ENCODE peak calls at places on chromosomes 11 and 22, in ten cellular contexts. A is kidney epithelial cell; Q is stimulated activated CD8-positive, alpha-beta memory T cell treated with anti-CD3 and anti-CD28 coated beads, Interleukin-2, amount 100 ng/mL, for 1 hour; H is Jurkat, Clone E6-1; Y is activated CD4-positive, alpha-beta T cell treated with anti-CD3 and anti-CD28 coated beads for 48 hours; R is NCI-H1436 treated with DMSO at 0.1 percent for 48 hours; F is SK-MEL-5; B is CD4-positive, alpha-beta memory T cell; E is GM23248; O is right lobe of liver. L is an unnamed sample.

GRCh38 chr11:122758974-122759373 is 79.3 kb upstream of the CRTAM start:
- DNase-seq in H (peak), Q (no peak), O (no peak), A (no peak), Y (peak), R (no peak), F (no peak), B (no peak), E (peak), L (no peak)

GRCh38 chr11:35126879-35127576 is 11.9 kb upstream of the CD44 start:
- DNase-seq in E (no peak), A (no peak), Y (no peak), R (no peak), F (no peak), Q (no peak), H (no peak), O (no peak), B (no peak), L (no peak)

GRCh38 chr22:49588739-49589138 is 238.9 kb downstream of the BRD1 start:
- DNase-seq in A (no peak), Q (no peak), B (no peak), E (no peak), F (no peak), R (no peak), Y (no peak), O (peak), H (no peak), L (no peak)

GRCh38 chr11:32231909-32232493 is 141.1 kb downstream of the RCN1 start:
- DNase-seq in Y (peak), F (peak), H (peak), O (no peak), E (peak), B (no peak), A (no peak), R (no peak), Q (no peak), L (no peak)

GRCh38 chr22:47055921-47056320 is 293.5 kb downstream of the TBC1D22A start:
- DNase-seq in F (no peak), B (no peak), R (no peak), O (no peak), E (no peak), Y (no peak), Q (no peak), H (no peak), A (no peak), L (no peak)

GRCh38 chr11:37988031-37988430 is 1390.0 kb upstream of the RAG2 start:
- DNase-seq in B (no peak), R (no peak), H (no peak), Y (no peak), E (no peak), A (no peak), F (peak), Q (no peak), O (no peak), L (no peak)

GRCh38 chr11:875203-875602 is 32.6 kb downstream of the TSPAN4 start:
- DNase-seq in B (no peak), Y (no peak), A (no peak), O (no peak), E (no peak), F (no peak), Q (no peak), R (no peak), H (no peak), L (no peak)

GRCh38 chr11:78138694-78139421 is 568 bp downstream of the ALG8 start:
- DNase-seq in B (no peak), H (peak), O (peak), Y (peak), R (no peak), A (no peak), Q (no peak), F (no peak), E (peak), L (no peak)

GRCh38 chr11:33553486-33553885 is 147.1 kb downstream of the C11orf91 start:
- DNase-seq in E (no peak), H (no peak), O (no peak), A (no peak), B (no peak), F (no peak), Q (no peak), R (no peak), Y (no peak), L (no peak)

GRCh38 chr22:25752615-25753214 is 10.7 kb downstream of the MYO18B start:
- DNase-seq in A (no peak), E (no peak), R (no peak), O (no peak), Y (no peak), Q (no peak), B (no peak), H (no peak), F (no peak), L (no peak)

GRCh38 chr11:122852071-122852831 is 14.0 kb downstream of the CRTAM start:
- DNase-seq in H (no peak), Y (peak), R (no peak), F (no peak), A (no peak), Q (no peak), O (no peak), E (peak), B (no peak), L (no peak)

GRCh38 chr11:35838071-35838470 is 105.8 kb upstream of the LDLRAD3 start:
- DNase-seq in H (no peak), F (no peak), O (no peak), Y (no peak), B (no peak), E (no peak), A (no peak), Q (no peak), R (no peak), L (no peak)

GRCh38 chr11:72037554-72038311 is 39.0 kb downstream of the IL18BP start:
- DNase-seq in R (peak), Y (no peak), H (peak), F (no peak), O (no peak), E (peak), Q (no peak), A (no peak), B (no peak), L (no peak)

GRCh38 chr22:41695211-41695610 is 4.1 kb upstream of the MEI1 start:
- DNase-seq in B (no peak), Q (no peak), F (no peak), O (no peak), A (no peak), H (no peak), R (no peak), Y (no peak), E (peak), L (no peak)

GRCh38 chr11:83194284-83195175 is 1.0 kb downstream of the ANKRD42 start:
- DNase-seq in B (peak), Y (peak), F (peak), O (peak), R (no peak), H (peak), Q (peak), E (peak), A (peak), L (peak)

GRCh38 chr11:121582296-121582695 is 129.5 kb upstream of the SORL1-AS1 start:
- DNase-seq in B (peak), H (peak), Q (no peak), O (no peak), R (no peak), Y (no peak), F (peak), A (no peak), E (no peak), L (no peak)

GRCh38 chr11:78914503-78914902 is 339.8 kb upstream of the NARS2 start:
- DNase-seq in F (no peak), Y (no peak), H (no peak), A (no peak), B (no peak), R (no peak), O (no peak), Q (no peak), E (no peak), L (no peak)

GRCh38 chr11:19938051-19938856 is 222.0 kb downstream of the DBX1 start:
- DNase-seq in A (no peak), R (no peak), E (peak), Y (peak), F (peak), O (no peak), H (peak), Q (no peak), B (no peak), L (no peak)

GRCh38 chr22:48739348-48740085 is 1088.2 kb downstream of the BRD1 start:
- DNase-seq in E (no peak), F (peak), A (no peak), Y (no peak), R (no peak), B (no peak), H (no peak), O (peak), Q (no peak), L (no peak)

GRCh38 chr11:78391424-78391823 is 26.2 kb downstream of the GAB2 start:
- DNase-seq in O (no peak), Y (no peak), A (no peak), F (no peak), E (no peak), Q (no peak), B (no peak), H (no peak), R (no peak), L (no peak)

GRCh38 chr11:30326114-30326783 is 3.3 kb downstream of the ARL14EP start:
- DNase-seq in O (no peak), A (no peak), B (no peak), H (no peak), F (no peak), Q (no peak), E (peak), R (no peak), Y (no peak), L (no peak)

GRCh38 chr22:48905206-48905975 is 922.3 kb downstream of the BRD1 start:
- DNase-seq in R (no peak), E (no peak), O (no peak), F (no peak), Q (no peak), Y (no peak), H (no peak), A (no peak), B (no peak), L (no peak)

GRCh38 chr11:69003866-69004311 is 9.2 kb downstream of the MRGPRF start:
- DNase-seq in A (no peak), E (no peak), R (no peak), F (no peak), Q (no peak), B (no peak), O (peak), H (no peak), Y (no peak), L (no peak)

GRCh38 chr22:23226497-23226850 is 46.2 kb downstream of the BCR start:
- DNase-seq in E (peak), O (no peak), R (no peak), A (no peak), B (no peak), Y (no peak), H (no peak), Q (no peak), F (no peak), L (no peak)

GRCh38 chr11:121082670-121083069 is 18.4 kb upstream of the TECTA start:
- DNase-seq in B (no peak), A (no peak), E (peak), F (no peak), O (no peak), Q (no peak), H (no peak), R (no peak), Y (no peak), L (no peak)

GRCh38 chr11:47353978-47354774 is 1.7 kb upstream of the MYBPC3 start:
- DNase-seq in Y (no peak), H (no peak), F (no peak), O (no peak), B (no peak), A (no peak), R (no peak), Q (no peak), E (no peak), L (no peak)

GRCh38 chr22:39543095-39543494 is 10.5 kb upstream of the RPS19BP1 start:
- DNase-seq in Y (peak), E (peak), B (no peak), Q (no peak), F (peak), R (no peak), H (no peak), A (no peak), O (no peak), L (no peak)

GRCh38 chr11:117734596-117734995 is 62.4 kb downstream of the DSCAML1 start:
- DNase-seq in F (no peak), O (no peak), H (peak), R (peak), E (no peak), A (no peak), B (no peak), Y (no peak), Q (no peak), L (no peak)

GRCh38 chr22:20175597-20175900 is 24.7 kb upstream of the CCDC188 start:
- DNase-seq in R (no peak), F (no peak), A (no peak), O (no peak), E (peak), Y (no peak), H (peak), Q (no peak), B (no peak), L (no peak)

GRCh38 chr22:24965822-24966626 is 13.5 kb downstream of the KIAA1671 start:
- DNase-seq in O (peak), R (no peak), H (no peak), A (no peak), Y (no peak), E (no peak), B (no peak), F (no peak), Q (no peak), L (peak)

GRCh38 chr11:64803846-64804345 is 882 bp upstream of the MAP4K2 start:
- DNase-seq in R (no peak), E (no peak), Y (no peak), O (no peak), Q (no peak), F (no peak), B (no peak), A (no peak), H (no peak), L (no peak)

GRCh38 chr11:72223615-72224586 is 666 bp upstream of the INPPL1 start:
- DNase-seq in Q (no peak), O (peak), F (peak), A (no peak), B (peak), E (peak), Y (peak), H (no peak), R (no peak), L (no peak)

GRCh38 chr11:62830904-62831519 is 839 bp downstream of the STX5 start:
- DNase-seq in F (no peak), B (no peak), R (no peak), H (no peak), O (no peak), Q (no peak), E (no peak), A (no peak), Y (no peak), L (no peak)

GRCh38 chr11:107769189-107769588 is 57.3 kb upstream of the SLN start:
- DNase-seq in F (no peak), Q (no peak), H (no peak), A (peak), B (no peak), R (no peak), E (peak), O (no peak), Y (no peak), L (no peak)

GRCh38 chr11:6646631-6647281 is 8.9 kb downstream of the DCHS1 start:
- DNase-seq in O (no peak), E (peak), A (no peak), H (peak), Q (no peak), F (no peak), B (peak), R (no peak), Y (peak), L (no peak)

GRCh38 chr11:2317354-2318050 is 15.7 kb downstream of the TSPAN32 start:
- DNase-seq in E (no peak), Y (no peak), Q (no peak), B (no peak), R (no peak), A (no peak), O (no peak), H (no peak), F (no peak), L (peak)

GRCh38 chr22:24289781-24290181 is 19.1 kb downstream of the SPECC1L start:
- DNase-seq in A (no peak), B (no peak), Q (no peak), O (no peak), E (peak), H (no peak), Y (no peak), R (no peak), F (no peak), L (no peak)

GRCh38 chr22:17199131-17199731 is 20.0 kb downstream of the ADA2 start:
- DNase-seq in E (peak), A (peak), H (no peak), F (no peak), B (no peak), R (no peak), Q (no peak), O (no peak), Y (no peak), L (no peak)